ENCODE peak calls at places on chromosomes 12 and 14, in ten cellular contexts. B, U, I, H, R, K, P, N, E and O are unnamed samples.

GRCh38 chr14:94388027-94388895 is at the start of gene SERPINA1:
- DNase-seq in H (no peak), E (peak), P (no peak), N (peak), R (no peak), B (peak), U (peak), I (peak), K (no peak), O (no peak)

GRCh38 chr12:132189378-132190011 is 45.2 kb downstream of the NOC4L start:
- DNase-seq in U (peak), P (peak), E (peak), K (peak), R (peak), H (peak), B (peak), I (peak), N (peak), O (peak)

GRCh38 chr14:36070056-36071043 is 106.2 kb downstream of the PTCSC3 start:
- DNase-seq in U (peak), E (peak), R (peak), N (peak), P (no peak), H (peak), B (peak), K (peak), I (peak), O (peak)

GRCh38 chr12:122845865-122846621 is 10.8 kb downstream of the HIP1R start:
- DNase-seq in K (no peak), H (no peak), R (no peak), E (no peak), B (no peak), I (no peak), U (no peak), P (no peak), N (no peak), O (no peak)

GRCh38 chr12:74747305-74747704 is 209.7 kb downstream of the ATXN7L3B start:
- DNase-seq in I (no peak), H (no peak), R (no peak), N (no peak), P (no peak), U (peak), B (no peak), K (peak), E (no peak), O (no peak)

GRCh38 chr14:72186461-72187035 is 254.3 kb downstream of the RGS6 start:
- DNase-seq in R (no peak), E (no peak), K (no peak), U (no peak), I (no peak), N (no peak), B (no peak), H (no peak), P (no peak), O (no peak)

GRCh38 chr14:97413991-97414717 is 617.0 kb downstream of the VRK1 start:
- DNase-seq in R (no peak), B (no peak), P (no peak), E (no peak), I (no peak), K (no peak), H (no peak), N (no peak), U (no peak), O (no peak)

GRCh38 chr12:12508612-12509011 is 54.1 kb downstream of the DUSP16 start:
- DNase-seq in B (no peak), U (peak), I (no peak), E (no peak), N (no peak), K (peak), R (no peak), H (no peak), P (no peak), O (peak)

GRCh38 chr14:60302663-60303062 is 53.6 kb downstream of the PPM1A start:
- DNase-seq in I (no peak), H (no peak), K (no peak), B (no peak), U (no peak), N (no peak), E (no peak), R (no peak), P (no peak), O (no peak)

GRCh38 chr14:100069161-100069800 is 4.1 kb downstream of the EVL start:
- DNase-seq in U (no peak), E (no peak), I (no peak), B (no peak), H (no peak), N (no peak), R (no peak), K (no peak), P (no peak), O (no peak)

GRCh38 chr12:5022465-5023061 is 21.1 kb upstream of the KCNA5 start:
- DNase-seq in E (peak), H (no peak), N (peak), I (no peak), B (peak), P (no peak), R (peak), K (peak), U (peak), O (peak)

GRCh38 chr14:63650336-63650952 is 8.8 kb upstream of the WDR89 start:
- DNase-seq in N (peak), I (peak), E (peak), K (peak), P (no peak), U (no peak), R (no peak), H (no peak), B (no peak), O (no peak)

GRCh38 chr14:91249841-91250616 is 5.5 kb upstream of the GPR68 start:
- DNase-seq in U (no peak), K (no peak), I (peak), N (no peak), E (no peak), R (no peak), B (no peak), P (no peak), H (no peak), O (no peak)

GRCh38 chr12:2596441-2596840 is 198.3 kb upstream of the FKBP4 start:
- DNase-seq in K (no peak), P (no peak), B (no peak), U (no peak), H (no peak), I (no peak), N (no peak), R (no peak), E (no peak), O (no peak)

GRCh38 chr12:65278576-65279386 is at the start of gene MSRB3:
- DNase-seq in E (peak), P (peak), N (peak), H (peak), U (peak), I (peak), B (peak), K (peak), R (peak), O (peak)

GRCh38 chr14:75343914-75344313 is 65.3 kb downstream of the FOS start:
- DNase-seq in U (no peak), P (no peak), N (no peak), I (no peak), H (no peak), R (no peak), B (no peak), E (no peak), K (peak), O (peak)

GRCh38 chr12:75666126-75666979 is 154.9 kb upstream of the KRR1 start:
- DNase-seq in P (no peak), R (no peak), I (no peak), B (no peak), H (no peak), E (no peak), N (peak), U (peak), K (peak), O (peak)

GRCh38 chr12:12029653-12030052 is 41.1 kb upstream of the BCL2L14 start:
- DNase-seq in K (no peak), I (no peak), P (no peak), N (no peak), U (no peak), R (no peak), E (no peak), B (no peak), H (no peak), O (no peak)

GRCh38 chr14:59844414-59844813 is 26.2 kb downstream of the RTN1 start:
- DNase-seq in U (no peak), R (no peak), N (no peak), K (no peak), B (no peak), I (no peak), H (no peak), E (no peak), P (no peak), O (no peak)

GRCh38 chr12:19451196-19451595 is 11.9 kb downstream of the AEBP2 start:
- DNase-seq in E (no peak), U (no peak), B (no peak), P (no peak), I (no peak), H (no peak), N (no peak), R (no peak), K (peak), O (peak)

GRCh38 chr14:93490001-93490400 is 59.3 kb downstream of the UNC79 start:
- DNase-seq in K (no peak), I (no peak), H (no peak), R (no peak), U (no peak), P (no peak), B (no peak), E (no peak), N (no peak), O (no peak)

GRCh38 chr12:10182662-10183061 is 3.8 kb downstream of the TMEM52B start:
- DNase-seq in R (no peak), B (no peak), U (peak), I (no peak), N (no peak), P (no peak), H (no peak), E (no peak), K (peak), O (peak)

GRCh38 chr14:74414380-74414779 is 11.6 kb downstream of the SYNDIG1L start:
- DNase-seq in R (no peak), P (no peak), U (no peak), H (no peak), N (no peak), B (no peak), E (no peak), K (no peak), I (no peak), O (no peak)

GRCh38 chr14:64721391-64721791 is 17.2 kb downstream of the PLEKHG3 start:
- DNase-seq in R (no peak), H (no peak), B (peak), U (no peak), I (no peak), K (peak), N (peak), E (peak), P (no peak), O (peak)

GRCh38 chr12:116336542-116337065 is 59.1 kb upstream of the MED13L start:
- DNase-seq in U (no peak), B (no peak), H (no peak), E (no peak), P (no peak), I (no peak), N (no peak), R (no peak), K (peak), O (peak)

GRCh38 chr12:102954143-102954542 is 3.3 kb upstream of the ASCL1 start:
- DNase-seq in H (no peak), E (no peak), P (no peak), I (no peak), R (no peak), N (no peak), B (no peak), U (no peak), K (no peak), O (no peak)

GRCh38 chr12:133204264-133204603 is 22.9 kb downstream of the ZNF268 start:
- DNase-seq in E (no peak), H (no peak), K (no peak), B (no peak), I (no peak), N (no peak), R (no peak), P (no peak), U (no peak), O (peak)

GRCh38 chr12:133203344-133204263 is 22.3 kb downstream of the ZNF268 start:
- DNase-seq in I (no peak), P (no peak), H (no peak), N (no peak), E (no peak), U (no peak), B (no peak), K (peak), R (no peak), O (peak)

GRCh38 chr12:133201888-133202287 is 20.6 kb downstream of the ZNF268 start:
- DNase-seq in I (no peak), P (no peak), N (no peak), H (no peak), B (no peak), U (no peak), E (no peak), R (no peak), K (no peak), O (no peak)

GRCh38 chr12:133206390-133206789 is 25.1 kb downstream of the ZNF268 start:
- DNase-seq in B (no peak), K (no peak), N (no peak), H (no peak), I (no peak), P (no peak), E (no peak), U (no peak), R (no peak), O (no peak)

GRCh38 chr12:133202493-133203343 is 21.4 kb downstream of the ZNF268 start:
- DNase-seq in H (no peak), K (no peak), B (no peak), P (no peak), U (no peak), R (no peak), N (no peak), I (no peak), E (no peak), O (no peak)
- H3K4me3 ChIP-seq in H (no peak), K (no peak), B (no peak), P (no peak), U (no peak), R (no peak), N (no peak), I (no peak), E (no peak), O (no peak)

DNA sequence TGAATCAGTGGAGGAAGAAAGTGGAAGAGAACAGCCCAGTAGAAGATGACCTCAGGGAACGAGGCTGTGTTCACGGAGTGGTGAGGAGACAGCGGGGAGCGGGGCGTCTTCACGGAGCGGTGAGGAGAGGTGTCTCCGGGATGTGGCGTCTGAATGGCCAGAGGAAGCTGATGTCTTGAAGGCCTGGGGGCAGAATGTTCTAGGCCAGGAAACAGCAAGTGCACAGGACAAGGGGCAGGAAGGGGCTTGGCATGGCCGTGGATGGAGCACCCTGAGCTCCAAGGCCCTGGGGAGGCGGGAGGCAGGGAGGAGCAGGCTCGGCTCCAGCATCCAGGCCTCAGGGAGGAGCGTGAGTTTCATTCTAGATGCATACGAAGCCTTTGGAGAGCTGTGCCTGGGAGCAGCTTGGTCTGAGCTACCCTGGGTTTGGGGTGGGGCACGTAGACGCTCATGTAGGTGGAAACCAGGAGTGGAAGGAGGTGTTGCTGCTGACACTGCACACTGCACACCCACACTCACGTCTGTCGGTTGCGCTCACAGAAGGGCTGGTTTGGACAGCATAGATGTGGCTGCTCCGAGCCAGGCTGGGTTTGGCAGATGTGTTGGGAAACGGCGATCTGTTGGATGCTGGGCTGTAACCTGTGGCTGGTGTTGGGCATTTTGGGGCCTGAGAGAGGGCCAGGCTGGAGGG is 131.6 kb downstream of the ADGRD1 start:
- DNase-seq in K (no peak), E (no peak), B (peak), R (peak), N (no peak), U (no peak), H (no peak), P (no peak), I (no peak), O (no peak)
- TF ChIP-seq CTCF in K (no peak), E (no peak), B (no peak), R (no peak), N (no peak), U (no peak), H (no peak), P (no peak), I (no peak), O (no peak)

DNA sequence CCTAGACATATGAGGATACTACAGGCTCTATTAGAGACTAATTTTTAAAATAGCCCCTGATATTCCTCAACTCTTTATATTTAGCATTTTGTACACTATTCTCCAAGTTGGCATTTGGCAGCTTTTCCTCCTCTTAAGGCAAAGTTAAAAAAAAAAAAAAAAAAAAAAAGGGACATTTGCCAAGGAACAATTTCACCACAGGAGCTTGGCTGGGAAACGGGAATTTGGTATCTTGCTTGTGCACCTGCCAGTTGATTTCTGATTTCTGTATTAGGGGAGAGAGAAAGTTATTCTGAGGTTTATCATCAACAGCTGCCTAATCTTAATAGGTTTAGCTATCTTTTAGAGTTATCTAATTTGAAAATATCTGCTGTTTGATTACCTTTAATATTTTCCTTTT is 87.2 kb downstream of the CAND1 start:
- DNase-seq in E (no peak), P (no peak), I (no peak), N (no peak), K (no peak), H (no peak), R (no peak), U (no peak), B (no peak), O (peak)
- H3K4me3 ChIP-seq in E (no peak), P (no peak), I (no peak), N (no peak), K (no peak), H (no peak), R (no peak), U (no peak), B (no peak), O (no peak)

GRCh38 chr12:56839489-56840442 is 76.6 kb downstream of the HSD17B6 start:
- DNase-seq in U (peak), H (no peak), N (no peak), K (peak), P (no peak), B (peak), R (peak), I (peak), E (peak), O (peak)
- TF ChIP-seq CTCF in U (peak), H (peak), N (no peak), K (peak), P (no peak), B (peak), R (peak), I (no peak), E (no peak), O (peak)

DNA sequence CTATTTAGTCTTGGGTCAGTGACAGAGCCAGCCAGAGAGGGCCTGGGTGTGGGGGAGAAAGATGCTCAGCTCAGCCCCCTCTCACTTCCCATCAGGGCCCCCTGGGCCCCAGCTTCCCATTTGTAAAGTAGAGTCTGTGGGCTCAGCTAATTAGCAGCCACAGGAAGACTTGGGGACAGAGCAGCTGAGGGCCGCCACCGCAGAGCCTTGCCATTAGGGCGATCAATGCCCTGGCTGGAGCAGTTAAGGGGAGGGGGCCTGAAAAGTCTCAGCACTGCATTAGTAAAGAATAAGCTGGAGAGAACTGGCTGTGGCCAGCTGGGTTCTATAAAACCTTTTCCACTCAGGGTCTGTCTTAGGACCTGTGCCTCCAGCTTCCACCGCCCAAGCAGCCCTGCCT is 2.7 kb downstream of the PLEKHD1 start:
- DNase-seq in H (no peak), I (no peak), P (no peak), B (no peak), U (no peak), R (no peak), K (no peak), E (no peak), N (no peak), O (no peak)
- H3K4me3 ChIP-seq in H (no peak), I (no peak), P (no peak), B (no peak), U (no peak), R (no peak), K (no peak), E (no peak), N (no peak), O (no peak)